ENCODE peak calls at places on chromosomes 13 and 19, in ten cellular contexts. One of them, this sample, is unnamed.

GRCh38 chr19:3537438-3538240 is 1.3 kb upstream of the TEKTIP1 start:
- DNase-seq in T-helper 22 cell: no peak
- DNase-seq in NCI-H2029: no peak
- DNase-seq in GM04503: no peak
- DNase-seq in fibroblast of mammary gland: no peak
- DNase-seq in activated naive CD8-positive, alpha-beta T cell treated with anti-CD3 and anti-CD28 coated beads, Interleukin-2, amount 50 U/mL, for 24 hours: no peak
- DNase-seq in activated CD4-positive, alpha-beta T cell treated with anti-CD3 and anti-CD28 coated beads for 36 hours: no peak
- DNase-seq in neural crest cell: no peak
- DNase-seq in naive thymus-derived CD8-positive, alpha-beta T cell: no peak
- DNase-seq in NCI-H510A treated with DMSO at 0.1 percent for 48 hours: no peak
- DNase-seq in this sample: no peak

GRCh38 chr13:101098873-101099272 is 317.4 kb downstream of the NALCN start:
- DNase-seq in GM04503: no peak
- DNase-seq in NCI-H2029: no peak
- DNase-seq in naive thymus-derived CD8-positive, alpha-beta T cell: no peak
- DNase-seq in fibroblast of mammary gland: no peak
- DNase-seq in activated naive CD8-positive, alpha-beta T cell treated with anti-CD3 and anti-CD28 coated beads, Interleukin-2, amount 50 U/mL, for 24 hours: no peak
- DNase-seq in T-helper 22 cell: no peak
- DNase-seq in NCI-H510A treated with DMSO at 0.1 percent for 48 hours: no peak
- DNase-seq in neural crest cell: no peak
- DNase-seq in activated CD4-positive, alpha-beta T cell treated with anti-CD3 and anti-CD28 coated beads for 36 hours: no peak
- DNase-seq in this sample: no peak

GRCh38 chr13:103246581-103247200 is 180.5 kb upstream of the SLC10A2 start:
- DNase-seq in activated CD4-positive, alpha-beta T cell treated with anti-CD3 and anti-CD28 coated beads for 36 hours: no peak
- DNase-seq in NCI-H2029: no peak
- DNase-seq in GM04503: no peak
- DNase-seq in NCI-H510A treated with DMSO at 0.1 percent for 48 hours: no peak
- DNase-seq in naive thymus-derived CD8-positive, alpha-beta T cell: no peak
- DNase-seq in activated naive CD8-positive, alpha-beta T cell treated with anti-CD3 and anti-CD28 coated beads, Interleukin-2, amount 50 U/mL, for 24 hours: no peak
- DNase-seq in T-helper 22 cell: no peak
- DNase-seq in fibroblast of mammary gland: no peak
- DNase-seq in neural crest cell: no peak
- DNase-seq in this sample: no peak

GRCh38 chr19:12034610-12035009 is 869 bp downstream of the ZNF433 start:
- DNase-seq in neural crest cell: no peak
- DNase-seq in NCI-H2029: no peak
- DNase-seq in activated naive CD8-positive, alpha-beta T cell treated with anti-CD3 and anti-CD28 coated beads, Interleukin-2, amount 50 U/mL, for 24 hours: no peak
- DNase-seq in activated CD4-positive, alpha-beta T cell treated with anti-CD3 and anti-CD28 coated beads for 36 hours: no peak
- DNase-seq in naive thymus-derived CD8-positive, alpha-beta T cell: no peak
- DNase-seq in NCI-H510A treated with DMSO at 0.1 percent for 48 hours: no peak
- DNase-seq in fibroblast of mammary gland: no peak
- DNase-seq in GM04503: no peak
- DNase-seq in T-helper 22 cell: no peak
- DNase-seq in this sample: no peak

GRCh38 chr19:14147797-14148605 is 11.6 kb upstream of the ASF1B start:
- DNase-seq in NCI-H2029: peak; percentile 52
- DNase-seq in naive thymus-derived CD8-positive, alpha-beta T cell: peak; percentile 39
- DNase-seq in neural crest cell: peak; percentile 65
- DNase-seq in fibroblast of mammary gland: peak; percentile 59
- DNase-seq in activated CD4-positive, alpha-beta T cell treated with anti-CD3 and anti-CD28 coated beads for 36 hours: peak; percentile 74
- DNase-seq in GM04503: no peak
- DNase-seq in T-helper 22 cell: no peak
- DNase-seq in activated naive CD8-positive, alpha-beta T cell treated with anti-CD3 and anti-CD28 coated beads, Interleukin-2, amount 50 U/mL, for 24 hours: peak; percentile 66
- DNase-seq in NCI-H510A treated with DMSO at 0.1 percent for 48 hours: no peak
- DNase-seq in this sample: peak; percentile 36

GRCh38 chr19:10421240-10421948 is 1.1 kb downstream of the PDE4A start:
- DNase-seq in GM04503: no peak
- DNase-seq in naive thymus-derived CD8-positive, alpha-beta T cell: no peak
- DNase-seq in neural crest cell: no peak
- DNase-seq in T-helper 22 cell: no peak
- DNase-seq in NCI-H510A treated with DMSO at 0.1 percent for 48 hours: no peak
- DNase-seq in activated CD4-positive, alpha-beta T cell treated with anti-CD3 and anti-CD28 coated beads for 36 hours: peak; percentile 59
- DNase-seq in activated naive CD8-positive, alpha-beta T cell treated with anti-CD3 and anti-CD28 coated beads, Interleukin-2, amount 50 U/mL, for 24 hours: peak; percentile 35
- DNase-seq in fibroblast of mammary gland: no peak
- DNase-seq in NCI-H2029: no peak
- DNase-seq in this sample: no peak

GRCh38 chr19:33677745-33678426 is 56.1 kb downstream of the CHST8 start:
- DNase-seq in NCI-H510A treated with DMSO at 0.1 percent for 48 hours: no peak
- DNase-seq in GM04503: no peak
- DNase-seq in naive thymus-derived CD8-positive, alpha-beta T cell: no peak
- DNase-seq in activated CD4-positive, alpha-beta T cell treated with anti-CD3 and anti-CD28 coated beads for 36 hours: peak; percentile 10
- DNase-seq in neural crest cell: no peak
- DNase-seq in fibroblast of mammary gland: no peak
- DNase-seq in activated naive CD8-positive, alpha-beta T cell treated with anti-CD3 and anti-CD28 coated beads, Interleukin-2, amount 50 U/mL, for 24 hours: no peak
- DNase-seq in T-helper 22 cell: no peak
- DNase-seq in NCI-H2029: no peak
- DNase-seq in this sample: no peak

GRCh38 chr13:75581874-75582640 is 32.5 kb downstream of the UCHL3 start:
- DNase-seq in GM04503: no peak
- DNase-seq in activated naive CD8-positive, alpha-beta T cell treated with anti-CD3 and anti-CD28 coated beads, Interleukin-2, amount 50 U/mL, for 24 hours: no peak
- DNase-seq in naive thymus-derived CD8-positive, alpha-beta T cell: no peak
- DNase-seq in neural crest cell: no peak
- DNase-seq in T-helper 22 cell: no peak
- DNase-seq in NCI-H510A treated with DMSO at 0.1 percent for 48 hours: no peak
- DNase-seq in activated CD4-positive, alpha-beta T cell treated with anti-CD3 and anti-CD28 coated beads for 36 hours: no peak
- DNase-seq in fibroblast of mammary gland: no peak
- DNase-seq in NCI-H2029: no peak
- DNase-seq in this sample: no peak

GRCh38 chr13:23985846-23986245 is 88.5 kb upstream of the C1QTNF9B start:
- DNase-seq in fibroblast of mammary gland: no peak
- DNase-seq in neural crest cell: no peak
- DNase-seq in GM04503: no peak
- DNase-seq in NCI-H2029: no peak
- DNase-seq in T-helper 22 cell: no peak
- DNase-seq in activated CD4-positive, alpha-beta T cell treated with anti-CD3 and anti-CD28 coated beads for 36 hours: no peak
- DNase-seq in naive thymus-derived CD8-positive, alpha-beta T cell: no peak
- DNase-seq in NCI-H510A treated with DMSO at 0.1 percent for 48 hours: no peak
- DNase-seq in activated naive CD8-positive, alpha-beta T cell treated with anti-CD3 and anti-CD28 coated beads, Interleukin-2, amount 50 U/mL, for 24 hours: no peak
- DNase-seq in this sample: no peak

GRCh38 chr19:38233740-38234251 is 9.8 kb upstream of the DPF1 start:
- DNase-seq in GM04503: no peak
- DNase-seq in T-helper 22 cell: peak; percentile 30
- DNase-seq in NCI-H510A treated with DMSO at 0.1 percent for 48 hours: peak; percentile 62
- DNase-seq in activated naive CD8-positive, alpha-beta T cell treated with anti-CD3 and anti-CD28 coated beads, Interleukin-2, amount 50 U/mL, for 24 hours: peak; percentile 89
- DNase-seq in naive thymus-derived CD8-positive, alpha-beta T cell: peak; percentile 41
- DNase-seq in fibroblast of mammary gland: peak; percentile 66
- DNase-seq in activated CD4-positive, alpha-beta T cell treated with anti-CD3 and anti-CD28 coated beads for 36 hours: peak; percentile 93
- DNase-seq in neural crest cell: peak; percentile 94
- DNase-seq in NCI-H2029: peak; percentile 72
- DNase-seq in this sample: peak; percentile 56

GRCh38 chr13:59531571-59532091 is 632.1 kb downstream of the DIAPH3 start:
- DNase-seq in activated naive CD8-positive, alpha-beta T cell treated with anti-CD3 and anti-CD28 coated beads, Interleukin-2, amount 50 U/mL, for 24 hours: no peak
- DNase-seq in naive thymus-derived CD8-positive, alpha-beta T cell: no peak
- DNase-seq in neural crest cell: no peak
- DNase-seq in activated CD4-positive, alpha-beta T cell treated with anti-CD3 and anti-CD28 coated beads for 36 hours: peak; percentile 25
- DNase-seq in NCI-H2029: no peak
- DNase-seq in T-helper 22 cell: no peak
- DNase-seq in GM04503: no peak
- DNase-seq in fibroblast of mammary gland: peak; percentile 45
- DNase-seq in NCI-H510A treated with DMSO at 0.1 percent for 48 hours: peak; percentile 12
- DNase-seq in this sample: no peak

GRCh38 chr13:39737047-39737446 is 81.6 kb downstream of the COG6 start:
- DNase-seq in naive thymus-derived CD8-positive, alpha-beta T cell: no peak
- DNase-seq in activated naive CD8-positive, alpha-beta T cell treated with anti-CD3 and anti-CD28 coated beads, Interleukin-2, amount 50 U/mL, for 24 hours: no peak
- DNase-seq in T-helper 22 cell: no peak
- DNase-seq in NCI-H510A treated with DMSO at 0.1 percent for 48 hours: no peak
- DNase-seq in activated CD4-positive, alpha-beta T cell treated with anti-CD3 and anti-CD28 coated beads for 36 hours: no peak
- DNase-seq in fibroblast of mammary gland: no peak
- DNase-seq in neural crest cell: no peak
- DNase-seq in GM04503: no peak
- DNase-seq in NCI-H2029: no peak
- DNase-seq in this sample: no peak

GRCh38 chr19:2478756-2479555 is 3.0 kb downstream of the GADD45B start:
- DNase-seq in activated naive CD8-positive, alpha-beta T cell treated with anti-CD3 and anti-CD28 coated beads, Interleukin-2, amount 50 U/mL, for 24 hours: peak; percentile 80
- DNase-seq in neural crest cell: no peak
- DNase-seq in activated CD4-positive, alpha-beta T cell treated with anti-CD3 and anti-CD28 coated beads for 36 hours: peak; percentile 85
- DNase-seq in NCI-H2029: no peak
- DNase-seq in naive thymus-derived CD8-positive, alpha-beta T cell: peak; percentile 58
- DNase-seq in GM04503: no peak
- DNase-seq in NCI-H510A treated with DMSO at 0.1 percent for 48 hours: no peak
- DNase-seq in fibroblast of mammary gland: peak; percentile 77
- DNase-seq in T-helper 22 cell: peak; percentile 75
- DNase-seq in this sample: peak; percentile 67

GRCh38 chr19:36115453-36116343 is at the start of gene TBCB:
- DNase-seq in neural crest cell: no peak
- DNase-seq in activated CD4-positive, alpha-beta T cell treated with anti-CD3 and anti-CD28 coated beads for 36 hours: peak; percentile 96
- DNase-seq in T-helper 22 cell: peak; percentile 84
- DNase-seq in GM04503: no peak
- DNase-seq in fibroblast of mammary gland: peak; percentile 31
- DNase-seq in naive thymus-derived CD8-positive, alpha-beta T cell: no peak
- DNase-seq in activated naive CD8-positive, alpha-beta T cell treated with anti-CD3 and anti-CD28 coated beads, Interleukin-2, amount 50 U/mL, for 24 hours: peak; percentile 89
- DNase-seq in NCI-H510A treated with DMSO at 0.1 percent for 48 hours: peak; percentile 74
- DNase-seq in NCI-H2029: no peak
- DNase-seq in this sample: no peak

GRCh38 chr13:30196025-30196424 is 111.3 kb downstream of the KATNAL1 start:
- DNase-seq in neural crest cell: no peak
- DNase-seq in naive thymus-derived CD8-positive, alpha-beta T cell: no peak
- DNase-seq in NCI-H510A treated with DMSO at 0.1 percent for 48 hours: peak; percentile 45
- DNase-seq in activated naive CD8-positive, alpha-beta T cell treated with anti-CD3 and anti-CD28 coated beads, Interleukin-2, amount 50 U/mL, for 24 hours: no peak
- DNase-seq in fibroblast of mammary gland: peak; percentile 48
- DNase-seq in activated CD4-positive, alpha-beta T cell treated with anti-CD3 and anti-CD28 coated beads for 36 hours: no peak
- DNase-seq in T-helper 22 cell: no peak
- DNase-seq in NCI-H2029: no peak
- DNase-seq in GM04503: no peak
- DNase-seq in this sample: no peak

GRCh38 chr13:27309967-27310598 is 39.5 kb downstream of the RASL11A start:
- DNase-seq in neural crest cell: no peak
- DNase-seq in T-helper 22 cell: no peak
- DNase-seq in NCI-H2029: no peak
- DNase-seq in GM04503: no peak
- DNase-seq in activated CD4-positive, alpha-beta T cell treated with anti-CD3 and anti-CD28 coated beads for 36 hours: no peak
- DNase-seq in naive thymus-derived CD8-positive, alpha-beta T cell: no peak
- DNase-seq in activated naive CD8-positive, alpha-beta T cell treated with anti-CD3 and anti-CD28 coated beads, Interleukin-2, amount 50 U/mL, for 24 hours: no peak
- DNase-seq in fibroblast of mammary gland: peak; percentile 42
- DNase-seq in NCI-H510A treated with DMSO at 0.1 percent for 48 hours: no peak
- DNase-seq in this sample: no peak

GRCh38 chr13:20583803-20584293 is 16.9 kb downstream of the IFT88 start:
- DNase-seq in activated CD4-positive, alpha-beta T cell treated with anti-CD3 and anti-CD28 coated beads for 36 hours: no peak
- DNase-seq in NCI-H2029: no peak
- DNase-seq in fibroblast of mammary gland: no peak
- DNase-seq in T-helper 22 cell: no peak
- DNase-seq in neural crest cell: no peak
- DNase-seq in NCI-H510A treated with DMSO at 0.1 percent for 48 hours: no peak
- DNase-seq in naive thymus-derived CD8-positive, alpha-beta T cell: no peak
- DNase-seq in activated naive CD8-positive, alpha-beta T cell treated with anti-CD3 and anti-CD28 coated beads, Interleukin-2, amount 50 U/mL, for 24 hours: no peak
- DNase-seq in GM04503: no peak
- DNase-seq in this sample: no peak

GRCh38 chr19:16327911-16328823 is 3.5 kb downstream of the KLF2 start:
- DNase-seq in fibroblast of mammary gland: peak; percentile 91
- DNase-seq in neural crest cell: no peak
- DNase-seq in GM04503: peak; percentile 75
- DNase-seq in NCI-H2029: no peak
- DNase-seq in T-helper 22 cell: peak; percentile 45
- DNase-seq in naive thymus-derived CD8-positive, alpha-beta T cell: peak; percentile 77
- DNase-seq in activated CD4-positive, alpha-beta T cell treated with anti-CD3 and anti-CD28 coated beads for 36 hours: peak; percentile 75
- DNase-seq in NCI-H510A treated with DMSO at 0.1 percent for 48 hours: no peak
- DNase-seq in activated naive CD8-positive, alpha-beta T cell treated with anti-CD3 and anti-CD28 coated beads, Interleukin-2, amount 50 U/mL, for 24 hours: peak; percentile 45
- DNase-seq in this sample: peak; percentile 72

GRCh38 chr19:38303517-38304351 is at the start of gene C19orf33:
- DNase-seq in fibroblast of mammary gland: no peak
- DNase-seq in NCI-H2029: no peak
- DNase-seq in naive thymus-derived CD8-positive, alpha-beta T cell: no peak
- DNase-seq in GM04503: no peak
- DNase-seq in T-helper 22 cell: no peak
- DNase-seq in activated CD4-positive, alpha-beta T cell treated with anti-CD3 and anti-CD28 coated beads for 36 hours: no peak
- DNase-seq in neural crest cell: no peak
- DNase-seq in NCI-H510A treated with DMSO at 0.1 percent for 48 hours: no peak
- DNase-seq in activated naive CD8-positive, alpha-beta T cell treated with anti-CD3 and anti-CD28 coated beads, Interleukin-2, amount 50 U/mL, for 24 hours: no peak
- DNase-seq in this sample: no peak

This sample was measured in CD4-positive, alpha-beta memory T cell.